ENCODE peak calls at places on chromosomes 6 and 20, in six cellular contexts. B is NCI-H345, J is T-cell, D is sigmoid colon, V is M059J, O is activated gamma-delta T cell. Y is an unnamed sample.
A peak's percentile ranks its signal among the peaks of the same experiment; 100 is the strongest.

GRCh38 chr6:131733376-131734016 is 22.7 kb upstream of the CTAGE9 start:
- DNase-seq in J (no peak), B (no peak), V (peak; percentile 40), D (no peak), O (no peak), Y (no peak)

GRCh38 chr20:62183426-62184142 is 756 bp downstream of the MTG2 start:
- DNase-seq in B (no peak), J (no peak), O (no peak), V (peak; percentile 28), D (no peak), Y (no peak)

GRCh38 chr6:141158740-141159139 is 974.0 kb upstream of the GJE1 start:
- DNase-seq in D (no peak), V (peak; percentile 11), J (no peak), B (no peak), O (no peak), Y (no peak)

GRCh38 chr6:46832816-46833215 is 39.6 kb downstream of the MEP1A start:
- DNase-seq in D (no peak), B (no peak), O (no peak), V (peak; percentile 18), J (no peak), Y (no peak)

GRCh38 chr6:125363010-125363359 is 61.2 kb upstream of the HDDC2 start:
- DNase-seq in V (peak; percentile 71), B (no peak), D (no peak), J (no peak), O (no peak), Y (peak; percentile 53)

GRCh38 chr6:84269947-84270733 is 42.7 kb upstream of the CEP162 start:
- DNase-seq in O (no peak), V (no peak), J (no peak), D (no peak), B (no peak), Y (no peak)

GRCh38 chr6:168968228-168968627 is 285.4 kb downstream of the THBS2 start:
- DNase-seq in O (no peak), V (peak; percentile 98), J (no peak), D (peak; percentile 86), B (peak; percentile 20), Y (peak; percentile 1)

GRCh38 chr6:34056301-34056700 is 89.6 kb downstream of the GRM4 start:
- DNase-seq in V (peak; percentile 19), B (no peak), D (peak; percentile 84), J (no peak), O (no peak), Y (peak; percentile 67)